ENCODE peak calls at places on chromosomes 12 and 14, in five cellular contexts. H is cardiac fibroblast, B is dorsolateral prefrontal cortex, C is mucosa of descending colon, K is cardiac muscle cell. R is an unnamed sample.

GRCh38 chr12:25556136-25556535 is 3.1 kb upstream of the LMNTD1 start:
- DNase-seq in H (no peak), K (no peak), C (no peak), B (no peak), R (no peak)

GRCh38 chr14:81536125-81536771 is 2.6 kb upstream of the SEL1L start:
- DNase-seq in K (no peak), B (no peak), C (no peak), H (peak; percentile 50), R (no peak)

GRCh38 chr14:30272848-30273563 is 286.0 kb upstream of the G2E3 start:
- DNase-seq in H (no peak), B (peak; percentile 28), C (no peak), K (peak; percentile 13), R (no peak)

GRCh38 chr12:48281811-48282210 is 68.9 kb downstream of the ZNF641 start:
- DNase-seq in K (no peak), B (no peak), H (no peak), C (no peak), R (no peak)

GRCh38 chr14:105330491-105330895 is 15.9 kb downstream of the PACS2 start:
- DNase-seq in H (peak; percentile 60), B (no peak), C (peak; percentile 45), K (no peak), R (no peak)

GRCh38 chr12:56723889-56724659 is 1.0 kb downstream of the NACA start:
- DNase-seq in C (no peak), B (peak; percentile 21), K (peak; percentile 24), H (peak; percentile 87), R (no peak)

GRCh38 chr12:126770188-126770587 is 1496.8 kb upstream of the TMEM132C start:
- DNase-seq in K (no peak), B (no peak), C (no peak), H (no peak), R (no peak)

GRCh38 chr12:45407188-45407850 is 191.4 kb downstream of the ANO6 start:
- DNase-seq in K (no peak), C (no peak), H (peak; percentile 57), B (no peak), R (no peak)

GRCh38 chr14:92105845-92106094 is 612 bp downstream of the ATXN3 start:
- DNase-seq in H (peak; percentile 69), B (no peak), C (peak; percentile 56), K (peak; percentile 37), R (no peak)

GRCh38 chr14:102140027-102140749 is 491 bp downstream of the WDR20 start:
- DNase-seq in B (peak; percentile 17), C (peak; percentile 64), K (peak; percentile 52), H (peak; percentile 27), R (peak; percentile 35)

GRCh38 chr12:117204146-117204545 is 13.9 kb upstream of the FBXO21 start:
- DNase-seq in B (no peak), H (no peak), C (no peak), K (no peak), R (no peak)

GRCh38 chr12:73274972-73275371 is 1002.8 kb downstream of the TRHDE start:
- DNase-seq in B (no peak), K (no peak), C (no peak), H (no peak), R (no peak)

GRCh38 chr14:56129092-56129491 is 10.9 kb downstream of the PELI2 start:
- DNase-seq in H (no peak), B (no peak), K (no peak), C (no peak), R (no peak)

GRCh38 chr14:29216774-29217232 is 450.2 kb downstream of the FOXG1 start:
- DNase-seq in B (no peak), C (no peak), H (peak; percentile 10), K (peak; percentile 42), R (no peak)

GRCh38 chr12:288687-289086 is 26.1 kb upstream of the SLC6A13 start:
- DNase-seq in B (no peak), K (no peak), C (no peak), H (peak; percentile 86), R (no peak)

GRCh38 chr12:47995976-47996375 is 8.3 kb downstream of the COL2A1 start:
- DNase-seq in C (no peak), K (no peak), B (no peak), H (peak; percentile 44), R (no peak)

GRCh38 chr12:132837693-132838463 is 9.2 kb upstream of the GOLGA3 start:
- DNase-seq in K (no peak), C (no peak), H (no peak), B (no peak), R (no peak)

GRCh38 chr12:132559652-132560420 is 50.5 kb downstream of the LRCOL1 start:
- DNase-seq in K (peak; percentile 77), B (no peak), C (no peak), H (peak; percentile 33), R (peak; percentile 93)

GRCh38 chr14:99187858-99188257 is 84.1 kb downstream of the BCL11B start:
- DNase-seq in H (no peak), K (no peak), C (no peak), B (no peak), R (no peak)

GRCh38 chr12:124036117-124037109 is 63.4 kb downstream of the ZNF664 start:
- DNase-seq in K (peak; percentile 58), H (peak; percentile 60), B (peak; percentile 44), C (no peak), R (peak; percentile 73)

GRCh38 chr12:96208346-96208745 is 14.2 kb downstream of the ELK3 start:
- DNase-seq in B (no peak), C (no peak), H (peak; percentile 85), K (no peak), R (no peak)

GRCh38 chr12:104825408-104825807 is 132.7 kb downstream of the SLC41A2 start:
- DNase-seq in C (no peak), B (no peak), H (peak; percentile 58), K (no peak), R (no peak)

GRCh38 chr12:104095289-104095688 is 31.0 kb downstream of the HCFC2 start:
- DNase-seq in H (no peak), K (no peak), B (no peak), C (no peak), R (no peak)

GRCh38 chr12:67826946-67827719 is 162.1 kb upstream of the IFNG-AS1 start:
- DNase-seq in H (peak; percentile 54), K (peak; percentile 21), B (no peak), C (no peak), R (no peak)

GRCh38 chr12:118704517-118704916 is 276.8 kb upstream of the SRRM4 start:
- DNase-seq in B (peak; percentile 13), H (no peak), K (no peak), C (no peak), R (no peak)

GRCh38 chr14:69432364-69432763 is 33.9 kb downstream of the SLC39A9 start:
- DNase-seq in C (no peak), H (peak; percentile 12), K (no peak), B (no peak), R (no peak)

GRCh38 chr12:5222729-5223128 is 179.1 kb downstream of the KCNA5 start:
- DNase-seq in B (no peak), C (no peak), H (no peak), K (no peak), R (no peak)

DNA sequence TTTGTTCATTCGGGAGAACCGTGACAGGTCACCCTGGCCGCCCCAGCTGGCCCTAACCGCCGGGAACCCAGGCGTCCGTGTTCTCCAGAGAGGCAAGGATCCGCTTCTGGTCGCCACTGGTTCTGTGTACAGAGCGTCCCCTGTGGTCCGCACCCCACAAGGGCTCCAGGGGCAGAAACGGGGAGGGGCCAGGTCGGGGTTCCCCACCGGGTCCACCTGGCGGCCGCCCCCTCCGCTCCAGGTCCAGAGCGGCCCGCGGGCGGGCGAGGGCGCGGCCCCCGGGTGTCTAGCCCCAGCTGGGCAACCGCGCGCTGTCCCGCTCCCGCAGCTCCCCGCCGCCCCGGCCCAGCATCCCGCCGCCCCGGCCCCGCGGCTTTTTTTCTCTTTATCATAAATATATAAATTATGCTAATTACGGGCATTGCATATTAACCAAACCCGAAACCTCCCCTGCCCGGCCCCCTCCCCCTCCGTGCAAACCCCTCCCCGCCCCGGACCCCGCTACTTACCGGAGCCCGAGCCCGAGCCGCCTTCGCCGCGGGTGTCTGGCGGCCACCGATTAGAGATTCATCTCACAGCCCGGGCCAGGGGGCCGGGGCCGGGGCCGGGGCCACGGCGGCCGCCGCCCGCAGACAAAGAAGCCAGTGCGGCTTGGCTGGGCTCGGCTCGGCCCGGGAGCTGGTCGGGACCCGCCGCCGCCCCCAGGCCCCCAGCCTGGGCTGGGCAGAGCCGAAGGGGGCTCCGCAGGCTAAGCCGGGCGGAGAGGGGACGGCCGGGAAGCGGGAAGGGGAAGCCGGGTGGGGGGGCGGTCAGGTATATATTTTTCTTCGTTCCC is 512 bp downstream of the POU6F1 start:
- DNase-seq in B (peak; percentile 67), K (peak; percentile 66), H (no peak), C (peak; percentile 82), R (peak; percentile 88)
- TF ChIP-seq CTCF in B (peak; percentile 21), K (peak; percentile 21), H (no peak), C (no peak), R (peak; percentile 36)

DNA sequence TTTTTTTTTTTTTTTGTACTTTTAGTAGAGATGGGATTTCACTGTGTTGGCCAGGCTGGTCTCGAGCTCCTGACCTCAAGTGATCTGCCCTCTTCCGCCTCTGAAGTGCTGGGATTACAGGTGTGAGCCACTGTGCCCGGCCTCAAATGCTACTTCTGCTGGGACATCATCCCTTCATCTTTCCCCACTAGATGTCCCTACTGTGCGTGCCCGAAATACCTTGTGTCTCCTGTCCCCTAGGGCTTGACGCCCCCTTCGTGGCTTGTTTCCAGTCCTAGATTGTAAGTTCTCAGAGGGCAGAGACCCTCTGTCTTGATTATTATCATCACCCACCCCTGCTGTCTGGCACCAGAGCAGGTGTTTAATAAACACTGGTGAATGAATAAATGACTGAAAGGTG is 14.9 kb downstream of the CCDC63 start:
- DNase-seq in H (no peak), C (no peak), B (no peak), K (no peak), R (no peak)
- TF ChIP-seq CTCF in H (no peak), C (no peak), B (no peak), K (no peak), R (no peak)

DNA sequence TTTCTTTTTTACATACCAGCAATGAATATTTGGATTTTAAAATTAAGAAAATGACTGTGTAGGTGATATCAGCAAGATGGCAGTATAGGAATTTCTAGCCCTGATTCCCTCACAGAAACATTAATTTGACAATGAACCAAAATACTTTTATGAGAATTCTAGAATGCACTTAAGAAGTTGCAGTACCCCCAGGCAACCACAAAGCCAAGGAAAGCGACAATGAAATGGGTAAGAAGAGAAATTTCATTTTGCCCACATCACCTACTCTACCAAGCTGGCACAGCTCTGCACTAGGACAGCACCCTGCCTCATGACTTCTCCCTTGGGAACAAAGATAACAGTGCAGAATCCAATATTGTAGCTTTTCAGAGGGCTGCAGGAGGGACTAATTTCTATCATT is 6.6 kb downstream of the OR9K2 start:
- DNase-seq in C (no peak), H (no peak), K (no peak), B (no peak), R (no peak)
- TF ChIP-seq CTCF in C (no peak), H (peak; percentile 11), K (no peak), B (no peak), R (no peak)

DNA sequence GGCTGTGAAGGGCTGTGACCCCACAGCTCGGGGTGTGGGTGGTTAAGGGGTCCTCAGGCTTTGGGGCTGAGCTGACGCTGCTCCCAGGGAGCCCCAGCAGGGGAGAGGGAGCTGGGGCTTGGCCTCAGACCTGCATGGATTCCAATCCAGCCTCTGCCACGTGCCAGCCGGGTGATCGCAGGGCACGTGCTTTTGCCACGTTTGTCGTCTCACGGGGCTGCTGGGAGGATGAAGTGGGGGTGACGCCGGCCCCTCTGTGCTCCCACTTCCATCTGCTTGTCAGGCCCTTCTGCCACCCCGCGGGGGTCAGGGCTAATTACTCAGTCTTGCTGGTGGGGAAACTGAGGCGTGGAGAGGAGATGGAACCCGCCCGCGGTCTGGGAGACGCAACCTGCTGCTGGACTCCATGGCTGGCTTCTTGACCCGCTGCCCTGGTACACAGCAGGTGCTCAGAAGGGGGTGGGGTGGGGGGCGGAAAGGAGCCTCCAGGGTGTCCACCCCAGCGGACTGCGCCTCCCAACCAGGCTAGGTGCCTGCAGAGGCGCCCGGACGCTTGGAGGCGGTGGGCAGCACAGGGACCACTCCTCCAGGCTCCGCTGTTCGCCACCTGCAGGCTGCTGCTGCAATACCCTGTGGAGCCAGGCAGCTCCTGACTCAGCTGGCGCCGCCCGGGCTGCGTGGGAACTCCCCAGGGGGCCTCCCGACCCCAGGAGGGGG is 36.4 kb upstream of the PRIMA1 start:
- DNase-seq in K (no peak), C (no peak), B (no peak), H (no peak), R (no peak)
- TF ChIP-seq CTCF in K (no peak), C (no peak), B (no peak), H (no peak), R (peak; percentile 3)

R was measured in GM20000.